ENCODE peak calls at places on chromosomes 16 and 17, in eight cellular contexts. P is left lung, B is left ventricle myocardium inferior, F is neural progenitor cell, D is esophagus squamous epithelium, Q is colonic mucosa, A is cardiac muscle cell, M is esophagus muscularis mucosa. W is an unnamed sample. For H3K9me3, the result is how much of the 10 kb centered on the place peaks cover.

GRCh38 chr17:63974594-63975192 is 2.0 kb upstream of the SCN4A start:
- DNase-seq in D (no peak), P (no peak), B (no peak), F (no peak), A (no peak), Q (no peak), M (no peak), W (peak)

GRCh38 chr17:82272495-82273326 is 789 bp downstream of the CSNK1D start:
- DNase-seq in F (peak), M (no peak), Q (peak), B (peak), P (peak), D (no peak), A (peak), W (peak)

GRCh38 chr17:17724991-17725852 is 44.0 kb downstream of the RAI1 start:
- DNase-seq in Q (no peak), A (peak), B (no peak), F (peak), M (no peak), P (no peak), D (no peak), W (no peak)

GRCh38 chr16:17942067-17942466 is 394.5 kb downstream of the NPIPA8 start:
- DNase-seq in Q (no peak), D (no peak), P (no peak), M (no peak), A (no peak), B (no peak), F (no peak), W (no peak)

GRCh38 chr16:79994413-79994812 is 393.9 kb upstream of the MAF start:
- DNase-seq in Q (no peak), F (no peak), P (no peak), B (no peak), A (no peak), D (no peak), M (no peak), W (no peak)

GRCh38 chr16:50081428-50082018 is 15.8 kb downstream of the HEATR3 start:
- DNase-seq in P (no peak), M (no peak), A (no peak), D (no peak), F (no peak), B (no peak), Q (no peak), W (no peak)

GRCh38 chr16:77137045-77137444 is 53.9 kb upstream of the MON1B start:
- DNase-seq in P (no peak), F (no peak), A (no peak), B (no peak), Q (no peak), D (no peak), M (no peak), W (no peak)

GRCh38 chr16:55116165-55116894 is 185.7 kb downstream of the IRX5 start:
- DNase-seq in Q (no peak), D (no peak), F (no peak), P (no peak), M (no peak), B (no peak), A (no peak), W (no peak)

GRCh38 chr16:20218093-20218492 is 109.2 kb downstream of the GP2 start:
- DNase-seq in D (no peak), F (no peak), Q (no peak), P (no peak), B (no peak), A (no peak), M (no peak), W (no peak)

GRCh38 chr17:78338860-78339259 is 21.0 kb downstream of the SOCS3 start:
- DNase-seq in F (no peak), B (no peak), P (no peak), D (no peak), M (no peak), Q (peak), A (no peak), W (no peak)

GRCh38 chr16:1145383-1146100 is 7.4 kb upstream of the CACNA1H start:
- DNase-seq in D (no peak), M (no peak), B (no peak), Q (no peak), P (no peak), A (no peak), F (peak), W (no peak)

GRCh38 chr17:70165383-70165782 is 3.9 kb upstream of the KCNJ2 start:
- DNase-seq in B (no peak), D (no peak), A (no peak), M (no peak), Q (no peak), P (no peak), F (no peak), W (no peak)

GRCh38 chr17:35241520-35241919 is 1.4 kb upstream of the SLFN5 start:
- DNase-seq in Q (no peak), M (no peak), P (peak), D (no peak), A (no peak), B (no peak), F (no peak), W (no peak)

GRCh38 chr16:49168146-49168545 is 113.5 kb downstream of the CBLN1 start:
- DNase-seq in Q (no peak), B (no peak), D (no peak), P (no peak), M (no peak), F (no peak), A (no peak), W (no peak)

GRCh38 chr16:68972720-68973119 is 129.4 kb downstream of the TANGO6 start:
- DNase-seq in P (no peak), M (no peak), B (no peak), F (peak), D (no peak), A (peak), Q (no peak), W (no peak)

GRCh38 chr16:77285676-77286075 is 86.5 kb downstream of the SYCE1L start:
- DNase-seq in Q (no peak), A (no peak), M (no peak), B (no peak), F (no peak), D (no peak), P (no peak), W (no peak)

GRCh38 chr16:14378131-14378551 is 251.9 kb downstream of the PARN start:
- DNase-seq in P (no peak), A (no peak), F (no peak), Q (no peak), D (no peak), B (no peak), M (no peak), W (no peak)

GRCh38 chr17:49193513-49194296 is 16.7 kb downstream of the GNGT2 start:
- DNase-seq in B (no peak), M (no peak), P (no peak), A (peak), D (no peak), Q (peak), F (peak), W (peak)

GRCh38 chr16:75058815-75059214 is 57.8 kb downstream of the LDHD start:
- DNase-seq in Q (no peak), B (no peak), A (no peak), F (no peak), P (no peak), D (no peak), M (no peak), W (no peak)

GRCh38 chr17:4771519-4772234 is at the start of gene TM4SF5:
- DNase-seq in D (no peak), B (no peak), P (no peak), A (no peak), M (no peak), Q (peak), F (no peak), W (no peak)

GRCh38 chr16:24539295-24539849 is at the start of gene RBBP6:
- DNase-seq in B (peak), Q (peak), P (peak), F (peak), A (peak), M (peak), D (peak), W (peak)
- TF ChIP-seq CTCF in B (peak), Q (no peak), P (peak), F (peak), A (peak), M (no peak), D (peak), W (peak)

GRCh38 chr16:35410438-35410837 is 1951.0 kb downstream of the TP53TG3F start:
- DNase-seq in D (no peak), Q (no peak), P (no peak), B (no peak), M (no peak), A (no peak), F (no peak), W (no peak)
- H3K9me3 ChIP-seq in D (under half), Q (under half), P (under half), B (under half), M (under half), A (under half), F (under half), W (under half)

GRCh38 chr17:79835470-79835899 is 3.8 kb downstream of the CBX4 start:
- DNase-seq in A (peak), M (no peak), P (no peak), D (no peak), B (no peak), Q (peak), F (peak), W (no peak)

GRCh38 chr17:79833110-79833450 is 6.2 kb downstream of the CBX4 start:
- DNase-seq in M (no peak), F (no peak), D (no peak), A (no peak), P (no peak), Q (no peak), B (no peak), W (no peak)

GRCh38 chr17:79833744-79834574 is 5.3 kb downstream of the CBX4 start:
- DNase-seq in B (no peak), D (no peak), Q (no peak), A (peak), M (no peak), P (peak), F (peak), W (no peak)

GRCh38 chr17:79835953-79836951 is 3.0 kb downstream of the CBX4 start:
- DNase-seq in M (no peak), P (peak), B (no peak), Q (peak), D (no peak), A (peak), F (peak), W (peak)

GRCh38 chr17:79834575-79835469 is 4.4 kb downstream of the CBX4 start:
- DNase-seq in D (no peak), A (peak), M (no peak), B (no peak), F (peak), P (peak), Q (peak), W (peak)
- TF ChIP-seq CTCF in D (peak), A (peak), M (peak), B (peak), F (peak), P (peak), Q (peak), W (peak)

GRCh38 chr16:57502048-57502775 is 15.9 kb upstream of the DOK4 start:
- DNase-seq in D (no peak), B (no peak), P (no peak), Q (no peak), F (no peak), A (no peak), M (no peak), W (no peak)

GRCh38 chr16:57503366-57503765 is 17.1 kb upstream of the DOK4 start:
- DNase-seq in Q (no peak), F (no peak), A (no peak), D (no peak), M (no peak), B (no peak), P (peak), W (no peak)

GRCh38 chr16:57505169-57505568 is 18.9 kb upstream of the DOK4 start:
- DNase-seq in A (no peak), D (no peak), F (no peak), B (no peak), M (no peak), P (peak), Q (no peak), W (no peak)

GRCh38 chr16:57504001-57504400 is 17.7 kb upstream of the DOK4 start:
- DNase-seq in Q (no peak), P (peak), D (no peak), B (no peak), F (no peak), M (no peak), A (no peak), W (no peak)

GRCh38 chr16:57504491-57504890 is 18.2 kb upstream of the DOK4 start:
- DNase-seq in D (no peak), P (peak), F (no peak), B (no peak), A (no peak), Q (no peak), M (no peak), W (no peak)
- H3K9me3 ChIP-seq in D (under half), P (under half), F (under half), B (under half), A (under half), Q (under half), M (under half), W (under half)

DNA sequence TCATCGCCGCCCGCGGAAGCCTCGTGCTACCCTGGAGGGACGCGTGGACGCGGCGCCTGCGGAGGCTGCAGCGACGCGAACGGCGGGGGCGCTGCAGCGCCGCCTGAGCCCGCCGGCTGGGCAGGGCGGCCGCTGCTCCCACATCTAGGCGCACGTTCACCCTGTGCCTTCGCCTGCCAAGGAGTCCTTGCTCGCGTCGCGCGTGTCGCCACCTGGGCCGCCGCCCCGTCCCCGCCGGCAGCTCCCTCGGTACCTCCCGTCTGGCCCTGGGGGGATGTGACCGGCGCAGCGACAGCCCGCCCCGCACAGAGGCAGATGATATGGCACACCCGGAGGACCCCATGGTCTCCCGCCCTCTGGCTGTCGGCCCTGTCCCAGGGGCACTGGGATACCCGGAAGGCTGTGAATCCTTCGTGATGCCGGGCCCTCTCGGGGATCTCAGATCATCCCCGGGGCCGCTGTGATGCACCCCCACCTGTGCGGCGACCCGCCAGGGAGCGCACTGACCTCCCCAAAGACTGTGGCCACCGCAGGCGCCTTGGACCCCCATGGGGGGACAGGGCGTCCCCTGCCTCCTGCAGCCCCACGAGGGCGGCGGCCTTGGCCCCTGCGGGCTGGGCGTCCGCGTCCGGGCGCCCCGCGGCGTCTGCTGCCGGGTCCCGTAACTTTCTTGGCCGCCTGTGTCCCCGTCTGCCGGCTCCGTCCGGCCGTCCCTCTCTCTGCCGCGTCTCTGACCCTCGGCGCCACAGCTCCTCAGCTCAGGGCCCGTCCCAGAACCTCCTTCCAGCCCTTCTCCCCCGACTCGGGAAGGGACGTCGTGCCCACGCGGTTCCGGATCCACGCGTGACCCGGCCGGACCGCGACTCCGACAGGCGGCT is 689 bp upstream of the TBC1D24 start:
- DNase-seq in D (no peak), B (peak), A (peak), M (no peak), F (peak), Q (peak), P (peak), W (peak)
- TF ChIP-seq CTCF in D (peak), B (peak), A (peak), M (peak), F (peak), Q (no peak), P (peak), W (peak)

DNA sequence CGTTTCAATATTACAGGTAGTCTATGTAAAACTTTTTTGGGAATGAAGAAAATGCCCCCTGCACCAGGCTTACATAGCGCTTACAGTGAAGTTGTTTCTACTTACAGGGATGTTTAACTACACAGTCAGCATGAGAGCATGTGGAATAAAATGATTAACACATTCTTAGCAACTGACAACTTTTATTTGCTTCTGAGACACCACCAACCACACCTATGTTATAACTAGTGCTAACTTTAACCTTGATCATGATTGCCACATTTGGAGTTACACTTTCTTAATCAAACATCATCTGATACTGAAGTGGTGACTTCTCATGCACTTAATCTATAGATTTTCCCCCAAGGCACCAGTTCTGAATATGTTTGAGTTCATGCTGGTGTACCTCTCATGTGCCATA is 20.3 kb upstream of the ZNF267 start:
- DNase-seq in Q (no peak), P (no peak), M (no peak), B (no peak), F (no peak), A (no peak), D (no peak), W (no peak)
- H3K9me3 ChIP-seq in Q (under half), P (under half), M (under half), B (under half), F (under half), A (under half), D (under half), W (under half)

DNA sequence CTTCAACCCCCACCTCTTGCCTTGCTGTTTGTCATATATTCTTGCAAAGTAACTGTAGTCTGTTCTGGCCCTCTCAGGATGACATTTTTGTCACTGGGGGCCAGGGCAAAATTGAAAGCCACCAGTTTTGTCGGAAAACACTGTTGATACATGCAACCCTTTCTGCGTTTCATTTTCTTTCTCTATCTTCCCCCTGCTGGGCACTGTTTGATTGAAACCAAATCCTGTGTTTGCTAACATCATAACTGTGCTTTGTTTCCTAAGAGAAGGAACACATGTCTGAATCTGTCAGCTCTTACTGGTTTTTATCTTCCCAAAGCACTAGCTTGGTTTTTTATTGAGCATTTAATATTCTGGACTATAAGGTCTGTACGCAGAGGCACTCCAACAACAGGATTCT is 11.7 kb upstream of the CPPED1 start:
- DNase-seq in A (no peak), M (no peak), B (no peak), D (no peak), F (no peak), Q (no peak), P (no peak), W (no peak)
- TF ChIP-seq CTCF in A (peak), M (no peak), B (peak), D (no peak), F (no peak), Q (no peak), P (no peak), W (no peak)

DNA sequence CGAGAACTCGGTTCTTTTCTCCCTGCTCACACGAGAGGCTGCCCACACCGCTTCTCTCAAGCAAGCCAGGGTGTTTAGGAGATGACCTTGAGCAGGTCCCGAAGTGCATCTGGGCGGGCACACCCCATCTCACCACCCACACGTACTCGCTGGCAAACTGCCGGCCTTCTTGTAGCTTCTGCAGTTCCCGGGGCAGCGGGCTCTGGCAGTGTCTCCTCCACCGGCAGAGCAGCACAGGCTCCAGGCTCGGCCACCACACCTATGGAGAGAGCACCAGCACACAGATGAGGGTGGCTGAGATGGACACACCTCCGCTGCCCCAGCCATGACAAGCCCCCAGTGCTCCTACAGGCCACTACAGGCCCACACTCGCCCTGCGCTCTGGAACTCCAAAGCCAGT is 23.5 kb downstream of the ZNF276 start:
- DNase-seq in M (no peak), B (peak), A (no peak), Q (no peak), F (no peak), D (no peak), P (peak), W (no peak)
- H3K9me3 ChIP-seq in M (under half), B (under half), A (under half), Q (under half), F (under half), D (under half), P (under half), W (under half)

GRCh38 chr16:70399326-70399725 is 39.6 kb downstream of the ST3GAL2 start:
- DNase-seq in B (no peak), M (no peak), A (no peak), D (no peak), F (no peak), Q (no peak), P (no peak), W (no peak)

GRCh38 chr16:70407811-70408274 is 31.1 kb downstream of the ST3GAL2 start:
- DNase-seq in A (no peak), Q (no peak), D (no peak), M (no peak), B (no peak), F (peak), P (no peak), W (no peak)

GRCh38 chr16:70398177-70398743 is 40.6 kb downstream of the ST3GAL2 start:
- DNase-seq in F (no peak), D (no peak), P (no peak), A (no peak), B (no peak), M (no peak), Q (no peak), W (no peak)

GRCh38 chr16:70399951-70400350 is 38.9 kb downstream of the ST3GAL2 start:
- DNase-seq in Q (no peak), F (no peak), A (no peak), M (no peak), D (no peak), B (no peak), P (no peak), W (no peak)

DNA sequence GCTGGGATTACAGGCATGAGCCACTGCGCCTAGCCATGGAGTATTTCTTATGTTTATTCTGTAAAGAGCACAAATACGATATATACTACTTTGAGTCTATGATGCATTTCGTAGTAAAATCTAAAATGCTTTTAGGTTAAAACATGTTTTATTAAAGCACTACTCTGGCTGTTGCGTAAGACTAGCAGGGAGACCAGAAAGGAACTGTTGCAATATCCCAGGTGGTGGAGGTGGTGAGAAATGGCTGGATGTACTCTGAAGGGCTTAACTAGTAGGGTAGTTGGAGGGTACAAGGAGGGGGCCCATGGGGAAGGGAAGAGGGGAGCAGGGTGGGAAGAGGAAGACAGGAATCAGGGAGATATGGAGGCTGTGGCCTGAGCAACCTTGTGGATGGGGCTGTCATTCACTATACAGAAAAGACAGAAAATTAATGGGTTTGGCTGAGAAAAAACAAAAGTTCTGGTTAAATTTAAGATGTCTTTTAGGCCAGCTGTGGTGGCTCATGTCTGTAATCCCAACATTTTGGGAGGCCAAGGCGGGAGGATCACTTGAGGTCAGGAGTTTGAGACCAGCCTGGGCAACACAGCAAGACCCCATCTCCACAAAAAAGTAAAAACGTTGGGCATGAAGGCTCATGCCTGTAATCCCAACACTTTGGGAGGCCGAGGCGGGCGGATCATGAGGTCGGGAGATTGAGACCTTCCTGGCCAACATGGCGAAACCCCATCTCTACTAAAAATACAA is 35.8 kb downstream of the ST3GAL2 start:
- DNase-seq in B (no peak), P (no peak), D (no peak), F (no peak), M (no peak), A (no peak), Q (no peak), W (no peak)
- TF ChIP-seq CTCF in B (no peak), P (no peak), D (no peak), F (no peak), M (no peak), A (no peak), Q (no peak), W (no peak)

GRCh38 chr17:58314706-58315015 is 13.9 kb downstream of the TSPOAP1 start:
- DNase-seq in M (no peak), A (no peak), P (no peak), D (no peak), Q (no peak), B (no peak), F (no peak), W (no peak)
- H3K9me3 ChIP-seq in M (under half), A (under half), P (under half), D (under half), Q (under half), B (under half), F (under half), W (under half)

W was measured in psoas muscle.